ENCODE peak calls at places on chromosome 9, in four cellular contexts. Q is GM12878, J is K562, T is HepG2. I is an unnamed sample.

GRCh38 chr9:119086590-119086989 is 282.6 kb downstream of the BRINP1 start:
- DNase-seq in Q (no peak), J (no peak), T (no peak), I (no peak)

GRCh38 chr9:85941617-85941930 is 628 bp downstream of the NAA35 start:
- DNase-seq in Q (no peak), J (no peak), T (no peak), I (no peak)

GRCh38 chr9:101564252-101564651 is 30.5 kb downstream of the PPP3R2 start:
- DNase-seq in Q (no peak), J (no peak), T (no peak), I (no peak)

GRCh38 chr9:137694236-137694959 is 75.6 kb downstream of the EHMT1 start:
- DNase-seq in Q (no peak), J (no peak), T (no peak), I (no peak)

GRCh38 chr9:72313507-72313906 is 51.5 kb downstream of the ZFAND5 start:
- DNase-seq in Q (no peak), J (no peak), T (no peak), I (no peak)

GRCh38 chr9:116899337-116900006 is 212.4 kb downstream of the TRIM32 start:
- DNase-seq in Q (no peak), J (no peak), T (no peak), I (no peak)

GRCh38 chr9:15622596-15622995 is 69.8 kb downstream of the CCDC171 start:
- DNase-seq in Q (no peak), J (no peak), T (no peak), I (no peak)

GRCh38 chr9:19967567-19968459 is 179.0 kb upstream of the SLC24A2 start:
- DNase-seq in Q (no peak), J (no peak), T (no peak), I (no peak)

GRCh38 chr9:135797507-135798302 is 95.7 kb downstream of the KCNT1 start:
- DNase-seq in Q (no peak), J (peak), T (no peak), I (peak)

GRCh38 chr9:134735441-134736175 is 94.0 kb downstream of the COL5A1 start:
- DNase-seq in Q (no peak), J (no peak), T (no peak), I (no peak)

GRCh38 chr9:136052991-136053756 is 41.9 kb downstream of the NACC2 start:
- DNase-seq in Q (no peak), J (no peak), T (peak), I (no peak)

GRCh38 chr9:91500509-91501011 is 76.9 kb upstream of the NFIL3 start:
- DNase-seq in Q (no peak), J (peak), T (no peak), I (no peak)
- TF ChIP-seq TARDBP in Q (no peak), J (no peak), T (no peak), I (no peak)

DNA sequence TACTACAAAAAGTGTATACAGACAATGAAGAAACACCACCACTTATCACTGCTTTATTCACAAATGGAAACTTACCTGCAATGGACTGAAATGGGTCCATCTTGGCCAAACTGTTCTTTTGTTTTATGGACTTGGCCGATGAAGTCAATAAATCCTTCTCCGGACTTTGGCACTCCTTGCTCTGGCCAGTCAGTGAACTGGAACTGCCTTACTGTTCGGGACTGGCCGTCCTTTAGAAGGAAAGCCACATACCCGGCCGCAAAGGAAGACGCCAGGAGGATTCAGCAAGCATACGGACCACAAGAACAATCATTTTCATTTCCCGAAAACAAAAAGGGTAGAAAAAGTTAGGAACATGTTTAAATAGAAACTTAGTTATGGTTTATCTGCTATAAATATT is 531.9 kb upstream of the DMAC1 start:
- DNase-seq in Q (no peak), J (no peak), T (no peak), I (no peak)
- TF ChIP-seq TARDBP in Q (no peak), J (no peak), T (no peak), I (no peak)

DNA sequence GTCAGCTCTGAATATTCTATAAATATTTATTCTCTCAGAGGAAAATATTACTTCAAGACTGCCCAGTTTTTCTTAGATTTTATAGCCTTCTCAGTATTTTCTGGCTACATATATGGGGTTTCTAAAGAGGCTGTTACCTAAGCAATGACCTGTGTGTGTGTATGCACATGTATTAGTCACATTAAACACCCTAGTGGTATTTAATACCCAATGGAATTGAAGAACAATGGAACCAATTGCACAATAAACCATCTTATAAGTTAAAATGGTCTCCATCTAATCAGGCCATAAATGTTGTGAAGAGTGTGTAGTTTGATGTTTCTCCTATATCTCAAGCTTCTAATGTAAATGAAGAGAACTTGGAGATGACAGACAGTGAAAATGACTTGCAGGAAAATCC is 450.0 kb downstream of the SPATA31D1 start:
- DNase-seq in Q (no peak), J (no peak), T (no peak), I (no peak)
- TF ChIP-seq TARDBP in Q (no peak), J (no peak), T (no peak), I (no peak)

DNA sequence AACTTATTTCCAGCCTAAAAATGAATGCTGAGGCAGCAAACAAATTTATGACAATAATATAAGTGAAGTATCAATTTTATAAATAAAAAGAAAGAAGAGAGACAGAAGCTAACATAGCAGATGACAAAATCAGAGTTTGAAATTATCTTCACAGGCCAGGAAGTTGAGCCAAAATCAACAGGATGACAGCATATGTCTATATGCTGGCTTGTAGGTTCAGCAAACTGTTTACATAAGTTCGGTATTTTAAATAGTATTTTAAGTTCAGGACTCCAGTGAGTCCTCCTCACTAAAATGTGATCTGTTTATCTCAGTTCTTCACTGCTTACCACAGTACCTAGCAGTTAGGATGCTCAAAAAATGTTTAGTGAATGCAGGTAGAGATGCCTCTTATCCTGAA is 359.6 kb upstream of the SMC2 start:
- DNase-seq in Q (no peak), J (no peak), T (no peak), I (no peak)
- TF ChIP-seq TARDBP in Q (no peak), J (no peak), T (no peak), I (no peak)

GRCh38 chr9:34647651-34648050 is 1.2 kb downstream of the GALT start:
- DNase-seq in Q (no peak), J (peak), T (no peak), I (no peak)
- TF ChIP-seq TARDBP in Q (no peak), J (no peak), T (no peak), I (no peak)

GRCh38 chr9:112544477-112544876 is 57.9 kb downstream of the KIAA1958 start:
- DNase-seq in Q (no peak), J (peak), T (no peak), I (no peak)

GRCh38 chr9:112545237-112545636 is 58.6 kb downstream of the KIAA1958 start:
- DNase-seq in Q (no peak), J (no peak), T (no peak), I (no peak)

GRCh38 chr9:112542893-112543292 is 56.3 kb downstream of the KIAA1958 start:
- DNase-seq in Q (no peak), J (no peak), T (no peak), I (no peak)

GRCh38 chr9:112540800-112541199 is 54.2 kb downstream of the KIAA1958 start:
- DNase-seq in Q (no peak), J (peak), T (no peak), I (no peak)

DNA sequence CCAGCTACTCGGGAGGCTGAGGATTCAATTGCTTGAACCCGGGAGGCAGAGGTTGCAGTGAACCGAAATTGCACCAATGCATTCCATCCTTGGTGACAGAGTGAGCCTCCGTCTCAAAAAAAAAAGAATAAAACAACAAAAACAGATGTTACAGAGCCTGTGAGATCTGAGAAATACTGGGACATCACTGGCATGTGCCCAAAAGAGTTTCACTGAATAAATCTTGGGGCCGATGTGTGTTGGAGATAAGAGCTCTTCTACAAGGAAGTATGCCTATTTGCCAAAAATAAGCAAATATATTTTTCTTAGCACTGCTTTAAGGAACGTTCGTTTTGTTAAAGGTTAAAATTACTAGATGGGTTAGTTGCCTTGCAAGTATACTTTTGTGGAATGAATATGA is 55.1 kb downstream of the KIAA1958 start:
- DNase-seq in Q (no peak), J (peak), T (no peak), I (no peak)
- TF ChIP-seq TARDBP in Q (no peak), J (no peak), T (no peak), I (no peak)

GRCh38 chr9:106675780-106676179 is 187.2 kb upstream of the ZNF462 start:
- DNase-seq in Q (no peak), J (no peak), T (no peak), I (no peak)
- TF ChIP-seq TARDBP in Q (no peak), J (no peak), T (no peak), I (no peak)

GRCh38 chr9:112041536-112042243 is 133.4 kb downstream of the SUSD1 start:
- DNase-seq in Q (no peak), J (no peak), T (peak), I (no peak)

GRCh38 chr9:112041199-112041535 is 133.9 kb downstream of the SUSD1 start:
- DNase-seq in Q (no peak), J (no peak), T (no peak), I (no peak)

GRCh38 chr9:112042769-112043168 is 132.3 kb downstream of the SUSD1 start:
- DNase-seq in Q (no peak), J (no peak), T (no peak), I (no peak)

GRCh38 chr9:112043423-112043822 is 131.7 kb downstream of the SUSD1 start:
- DNase-seq in Q (no peak), J (no peak), T (no peak), I (no peak)

GRCh38 chr9:112042244-112042638 is 132.9 kb downstream of the SUSD1 start:
- DNase-seq in Q (no peak), J (no peak), T (no peak), I (no peak)
- TF ChIP-seq TARDBP in Q (no peak), J (no peak), T (no peak), I (no peak)

DNA sequence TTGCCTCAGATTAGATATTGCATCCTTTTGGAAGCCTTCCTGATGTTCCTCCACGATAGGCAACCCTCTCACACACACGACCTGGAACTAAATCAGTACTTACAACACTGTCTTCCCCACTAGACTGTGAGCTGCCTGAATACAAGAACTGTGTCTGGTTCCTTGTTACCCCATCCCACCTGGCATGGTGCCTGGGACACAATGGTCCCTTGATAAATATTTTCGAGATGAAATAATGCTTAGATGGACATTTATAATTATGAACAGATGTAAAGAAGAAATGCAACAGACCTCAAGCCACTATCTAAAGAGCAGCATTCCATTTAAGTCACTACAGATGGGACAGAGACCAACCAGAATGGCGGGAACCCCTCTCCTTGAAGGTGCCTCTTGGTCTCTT is 33.4 kb downstream of the OR1J1 start:
- DNase-seq in Q (no peak), J (no peak), T (no peak), I (no peak)
- TF ChIP-seq TARDBP in Q (no peak), J (no peak), T (no peak), I (no peak)

GRCh38 chr9:123380852-123381705 is 25.1 kb downstream of the CRB2 start:
- DNase-seq in Q (no peak), J (no peak), T (no peak), I (no peak)

GRCh38 chr9:123387686-123388085 is 31.7 kb downstream of the CRB2 start:
- DNase-seq in Q (no peak), J (no peak), T (no peak), I (no peak)

GRCh38 chr9:123378956-123379660 is 23.1 kb downstream of the CRB2 start:
- DNase-seq in Q (no peak), J (no peak), T (no peak), I (no peak)

GRCh38 chr9:123382659-123383511 is 26.9 kb downstream of the CRB2 start:
- DNase-seq in Q (no peak), J (no peak), T (no peak), I (no peak)

GRCh38 chr9:123383512-123384170 is 27.6 kb downstream of the CRB2 start:
- DNase-seq in Q (no peak), J (no peak), T (no peak), I (no peak)
- TF ChIP-seq TARDBP in Q (no peak), J (no peak), T (no peak), I (no peak)